ENCODE peak calls at places on chromosomes 5 and 9, in four cellular contexts. T is HepG2, G is K562, H is GM12878. X is an unnamed sample.

GRCh38 chr5:131957721-131958483 is 12.4 kb upstream of the MEIKIN start:
- DNase-seq in T (no peak), G (no peak), H (no peak), X (no peak)

GRCh38 chr5:119284031-119284430 is 71.8 kb upstream of the TNFAIP8 start:
- DNase-seq in T (no peak), G (no peak), H (no peak), X (no peak)

GRCh38 chr5:96114736-96115466 is 153.2 kb upstream of the ELL2 start:
- DNase-seq in T (no peak), G (no peak), H (no peak), X (no peak)

GRCh38 chr5:142924135-142924883 is 154.1 kb downstream of the ARHGAP26 start:
- DNase-seq in T (no peak), G (no peak), H (peak), X (no peak)

GRCh38 chr5:11588803-11589202 is 315.4 kb downstream of the CTNND2 start:
- DNase-seq in T (no peak), G (no peak), H (no peak), X (no peak)

GRCh38 chr9:125993423-125993935 is 246.3 kb downstream of the PBX3 start:
- DNase-seq in T (no peak), G (no peak), H (no peak), X (peak)

GRCh38 chr9:112348257-112348992 is 15.0 kb upstream of the PTBP3 start:
- DNase-seq in T (peak), G (no peak), H (no peak), X (no peak)

GRCh38 chr5:73540192-73540591 is 25.2 kb downstream of the ANKRA2 start:
- DNase-seq in T (peak), G (peak), H (no peak), X (no peak)

GRCh38 chr5:43192558-43193170 is 639 bp downstream of the NIM1K start:
- DNase-seq in T (no peak), G (no peak), H (no peak), X (peak)

GRCh38 chr9:115746496-115746895 is 407.1 kb upstream of the PAPPA start:
- DNase-seq in T (no peak), G (no peak), H (no peak), X (no peak)

GRCh38 chr5:5409151-5409810 is 13.2 kb upstream of the ICE1 start:
- DNase-seq in T (no peak), G (peak), H (no peak), X (no peak)

GRCh38 chr5:129246088-129246487 is 151.5 kb downstream of the ISOC1 start:
- DNase-seq in T (no peak), G (no peak), H (no peak), X (no peak)

GRCh38 chr9:19630762-19631161 is 158.1 kb downstream of the SLC24A2 start:
- DNase-seq in T (no peak), G (no peak), H (no peak), X (no peak)

GRCh38 chr9:13963005-13963653 is 350.8 kb downstream of the NFIB start:
- DNase-seq in T (no peak), G (no peak), H (no peak), X (no peak)

GRCh38 chr5:91754990-91755389 is 371.9 kb upstream of the ARRDC3 start:
- DNase-seq in T (no peak), G (no peak), H (no peak), X (no peak)

GRCh38 chr9:96450613-96451544 is 910 bp downstream of the HABP4 start:
- DNase-seq in T (peak), G (no peak), H (no peak), X (peak)

GRCh38 chr9:76608562-76609254 is 149.7 kb downstream of the GCNT1 start:
- DNase-seq in T (no peak), G (no peak), H (no peak), X (no peak)

GRCh38 chr5:154373729-154374179 is 72.0 kb upstream of the SAP30L start:
- DNase-seq in T (no peak), G (peak), H (no peak), X (no peak)

GRCh38 chr9:85603920-85604319 is 137.8 kb downstream of the AGTPBP1 start:
- DNase-seq in T (no peak), G (no peak), H (no peak), X (no peak)

GRCh38 chr5:144028644-144029043 is 141.8 kb downstream of the YIPF5 start:
- DNase-seq in T (no peak), G (no peak), H (no peak), X (no peak)

GRCh38 chr9:113997610-113998009 is 80.5 kb downstream of the AMBP start:
- DNase-seq in T (no peak), G (no peak), H (no peak), X (no peak)

GRCh38 chr9:131833083-131833482 is 93.2 kb upstream of the RAPGEF1 start:
- DNase-seq in T (no peak), G (no peak), H (no peak), X (no peak)
- TF ChIP-seq FOXM1 in T (no peak), G (no peak), H (no peak), X (no peak)

GRCh38 chr5:6586647-6587042 is 46.2 kb downstream of the NSUN2 start:
- DNase-seq in T (no peak), G (no peak), H (no peak), X (no peak)

GRCh38 chr5:6585168-6585567 is 47.7 kb downstream of the NSUN2 start:
- DNase-seq in T (no peak), G (no peak), H (no peak), X (no peak)

GRCh38 chr5:6584727-6585126 is 48.1 kb downstream of the NSUN2 start:
- DNase-seq in T (no peak), G (no peak), H (no peak), X (no peak)

GRCh38 chr5:6585939-6586646 is 46.8 kb downstream of the NSUN2 start:
- DNase-seq in T (no peak), G (no peak), H (no peak), X (no peak)

DNA sequence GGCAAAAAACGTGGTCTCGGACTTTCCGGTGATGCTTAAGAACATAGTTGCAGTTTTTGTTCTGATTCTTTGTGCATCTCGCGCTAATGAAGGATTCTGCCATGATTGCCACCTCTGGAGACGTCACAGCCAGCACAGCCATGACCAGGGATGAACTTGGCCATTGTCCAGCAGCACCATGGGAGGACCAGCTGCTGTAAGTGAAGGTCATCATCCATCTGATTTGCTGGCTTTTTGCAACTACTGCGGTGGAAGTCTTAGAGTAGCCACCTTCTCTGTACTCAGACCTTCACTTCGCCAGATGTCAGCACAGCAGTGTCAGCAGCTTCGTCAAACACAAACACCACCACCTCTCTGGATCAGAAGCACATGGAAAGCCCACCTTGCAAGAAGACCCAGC is 45.7 kb downstream of the NSUN2 start:
- DNase-seq in T (no peak), G (no peak), H (no peak), X (no peak)
- TF ChIP-seq SP1 in T (no peak), G (no peak), H (no peak), X (no peak)

GRCh38 chr9:87549774-87550173 is 52.1 kb downstream of the DAPK1 start:
- DNase-seq in T (no peak), G (no peak), H (no peak), X (no peak)

GRCh38 chr9:87546704-87547103 is 49.0 kb downstream of the DAPK1 start:
- DNase-seq in T (peak), G (no peak), H (no peak), X (no peak)

GRCh38 chr9:87545858-87546257 is 48.2 kb downstream of the DAPK1 start:
- DNase-seq in T (no peak), G (no peak), H (no peak), X (no peak)

GRCh38 chr9:87548159-87548558 is 50.5 kb downstream of the DAPK1 start:
- DNase-seq in T (no peak), G (no peak), H (no peak), X (no peak)

GRCh38 chr9:87547665-87548064 is 50.0 kb downstream of the DAPK1 start:
- DNase-seq in T (peak), G (peak), H (no peak), X (no peak)
- TF ChIP-seq FOXM1 in T (no peak), G (no peak), H (no peak), X (no peak)

GRCh38 chr9:130663258-130664171 is 879 bp upstream of the PRDM12 start:
- DNase-seq in T (no peak), G (no peak), H (no peak), X (no peak)
- TF ChIP-seq SP1 in T (no peak), G (no peak), H (no peak), X (no peak)

GRCh38 chr5:159104058-159104651 is 4.4 kb upstream of the EBF1 start:
- DNase-seq in T (no peak), G (peak), H (no peak), X (no peak)
- TF ChIP-seq FOXM1 in T (no peak), G (no peak), H (no peak), X (no peak)

X was measured in HEK293T.